ENCODE peak calls at places on chromosomes 11 and 22, in ten cellular contexts. One of them, this sample, is unnamed.

GRCh38 chr22:20531404-20532181 is 24.2 kb downstream of the MED15 start:
- DNase-seq in stomach: peak
- DNase-seq in sigmoid colon: peak
- DNase-seq in body of pancreas: no peak
- DNase-seq in endothelial cell of umbilical vein: peak
- DNase-seq in transverse colon: peak
- DNase-seq in upper lobe of left lung: peak
- DNase-seq in A549: peak
- DNase-seq in suprapubic skin: no peak
- DNase-seq in testis: peak
- DNase-seq in this sample: peak

GRCh38 chr22:50199836-50200332 is 927 bp upstream of the SELENOO start:
- DNase-seq in transverse colon: no peak
- DNase-seq in sigmoid colon: no peak
- DNase-seq in A549: no peak
- DNase-seq in body of pancreas: no peak
- DNase-seq in stomach: peak
- DNase-seq in suprapubic skin: no peak
- DNase-seq in testis: no peak
- DNase-seq in upper lobe of left lung: peak
- DNase-seq in endothelial cell of umbilical vein: no peak
- DNase-seq in this sample: no peak

GRCh38 chr22:41308054-41308453 is 6.7 kb downstream of the ZC3H7B start:
- DNase-seq in endothelial cell of umbilical vein: no peak
- DNase-seq in testis: no peak
- DNase-seq in suprapubic skin: no peak
- DNase-seq in body of pancreas: no peak
- DNase-seq in upper lobe of left lung: no peak
- DNase-seq in transverse colon: no peak
- DNase-seq in stomach: no peak
- DNase-seq in sigmoid colon: peak
- DNase-seq in A549: no peak
- DNase-seq in this sample: no peak

GRCh38 chr22:23289130-23289503 is 108.8 kb downstream of the BCR start:
- DNase-seq in sigmoid colon: no peak
- DNase-seq in transverse colon: no peak
- DNase-seq in upper lobe of left lung: no peak
- DNase-seq in body of pancreas: no peak
- DNase-seq in endothelial cell of umbilical vein: no peak
- DNase-seq in suprapubic skin: no peak
- DNase-seq in stomach: no peak
- DNase-seq in testis: no peak
- DNase-seq in A549: no peak
- DNase-seq in this sample: no peak

GRCh38 chr22:36470162-36470993 is 11.1 kb downstream of the TXN2 start:
- DNase-seq in stomach: peak
- DNase-seq in endothelial cell of umbilical vein: peak
- DNase-seq in upper lobe of left lung: no peak
- DNase-seq in sigmoid colon: peak
- DNase-seq in A549: peak
- DNase-seq in suprapubic skin: peak
- DNase-seq in transverse colon: peak
- DNase-seq in testis: peak
- DNase-seq in body of pancreas: peak
- DNase-seq in this sample: peak

GRCh38 chr11:108115495-108116140 is 5.7 kb upstream of the ACAT1 start:
- DNase-seq in suprapubic skin: peak
- DNase-seq in stomach: peak
- DNase-seq in A549: peak
- DNase-seq in body of pancreas: peak
- DNase-seq in testis: peak
- DNase-seq in endothelial cell of umbilical vein: peak
- DNase-seq in transverse colon: peak
- DNase-seq in sigmoid colon: peak
- DNase-seq in upper lobe of left lung: no peak
- DNase-seq in this sample: peak

GRCh38 chr11:75355051-75355450 is 3.6 kb upstream of the ARRB1 start:
- DNase-seq in stomach: no peak
- DNase-seq in transverse colon: no peak
- DNase-seq in suprapubic skin: no peak
- DNase-seq in body of pancreas: no peak
- DNase-seq in upper lobe of left lung: no peak
- DNase-seq in testis: no peak
- DNase-seq in A549: no peak
- DNase-seq in endothelial cell of umbilical vein: no peak
- DNase-seq in sigmoid colon: no peak
- DNase-seq in this sample: no peak

GRCh38 chr11:129767827-129768226 is 47.8 kb upstream of the TMEM45B start:
- DNase-seq in sigmoid colon: no peak
- DNase-seq in body of pancreas: no peak
- DNase-seq in upper lobe of left lung: no peak
- DNase-seq in A549: no peak
- DNase-seq in endothelial cell of umbilical vein: no peak
- DNase-seq in stomach: no peak
- DNase-seq in transverse colon: no peak
- DNase-seq in testis: no peak
- DNase-seq in suprapubic skin: no peak
- DNase-seq in this sample: no peak

GRCh38 chr11:67314218-67314617 is 10.9 kb downstream of the SSH3 start:
- DNase-seq in transverse colon: no peak
- DNase-seq in endothelial cell of umbilical vein: no peak
- DNase-seq in A549: no peak
- DNase-seq in suprapubic skin: no peak
- DNase-seq in testis: peak
- DNase-seq in sigmoid colon: no peak
- DNase-seq in body of pancreas: no peak
- DNase-seq in upper lobe of left lung: no peak
- DNase-seq in stomach: peak
- DNase-seq in this sample: no peak

GRCh38 chr22:41943661-41944209 is 3.2 kb downstream of the CENPM start:
- DNase-seq in sigmoid colon: no peak
- DNase-seq in body of pancreas: no peak
- DNase-seq in stomach: peak
- DNase-seq in testis: no peak
- DNase-seq in upper lobe of left lung: no peak
- DNase-seq in endothelial cell of umbilical vein: peak
- DNase-seq in transverse colon: peak
- DNase-seq in A549: no peak
- DNase-seq in suprapubic skin: no peak
- DNase-seq in this sample: no peak

GRCh38 chr11:64647019-64647805 is 56.2 kb downstream of the SLC22A12 start:
- DNase-seq in testis: no peak
- DNase-seq in transverse colon: no peak
- DNase-seq in upper lobe of left lung: no peak
- DNase-seq in stomach: no peak
- DNase-seq in sigmoid colon: no peak
- DNase-seq in endothelial cell of umbilical vein: no peak
- DNase-seq in body of pancreas: no peak
- DNase-seq in A549: no peak
- DNase-seq in suprapubic skin: no peak
- DNase-seq in this sample: no peak

GRCh38 chr11:45872513-45873356 is 12.7 kb upstream of the MAPK8IP1 start:
- DNase-seq in A549: peak
- DNase-seq in upper lobe of left lung: no peak
- DNase-seq in stomach: peak
- DNase-seq in testis: peak
- DNase-seq in endothelial cell of umbilical vein: peak
- DNase-seq in suprapubic skin: no peak
- DNase-seq in transverse colon: no peak
- DNase-seq in body of pancreas: peak
- DNase-seq in sigmoid colon: no peak
- DNase-seq in this sample: peak

GRCh38 chr11:45869551-45869950 is 15.9 kb upstream of the MAPK8IP1 start:
- DNase-seq in endothelial cell of umbilical vein: no peak
- DNase-seq in A549: no peak
- DNase-seq in sigmoid colon: no peak
- DNase-seq in suprapubic skin: no peak
- DNase-seq in body of pancreas: no peak
- DNase-seq in transverse colon: no peak
- DNase-seq in upper lobe of left lung: peak
- DNase-seq in stomach: no peak
- DNase-seq in testis: no peak
- DNase-seq in this sample: no peak

GRCh38 chr11:45871638-45872037 is 13.8 kb upstream of the MAPK8IP1 start:
- DNase-seq in stomach: no peak
- DNase-seq in transverse colon: no peak
- DNase-seq in sigmoid colon: no peak
- DNase-seq in suprapubic skin: no peak
- DNase-seq in upper lobe of left lung: no peak
- DNase-seq in A549: no peak
- DNase-seq in body of pancreas: no peak
- DNase-seq in endothelial cell of umbilical vein: no peak
- DNase-seq in testis: no peak
- DNase-seq in this sample: no peak

GRCh38 chr11:45876401-45876800 is 9.1 kb upstream of the MAPK8IP1 start:
- DNase-seq in body of pancreas: no peak
- DNase-seq in transverse colon: no peak
- DNase-seq in A549: no peak
- DNase-seq in suprapubic skin: no peak
- DNase-seq in endothelial cell of umbilical vein: no peak
- DNase-seq in sigmoid colon: no peak
- DNase-seq in testis: no peak
- DNase-seq in upper lobe of left lung: no peak
- DNase-seq in stomach: no peak
- DNase-seq in this sample: no peak

DNA sequence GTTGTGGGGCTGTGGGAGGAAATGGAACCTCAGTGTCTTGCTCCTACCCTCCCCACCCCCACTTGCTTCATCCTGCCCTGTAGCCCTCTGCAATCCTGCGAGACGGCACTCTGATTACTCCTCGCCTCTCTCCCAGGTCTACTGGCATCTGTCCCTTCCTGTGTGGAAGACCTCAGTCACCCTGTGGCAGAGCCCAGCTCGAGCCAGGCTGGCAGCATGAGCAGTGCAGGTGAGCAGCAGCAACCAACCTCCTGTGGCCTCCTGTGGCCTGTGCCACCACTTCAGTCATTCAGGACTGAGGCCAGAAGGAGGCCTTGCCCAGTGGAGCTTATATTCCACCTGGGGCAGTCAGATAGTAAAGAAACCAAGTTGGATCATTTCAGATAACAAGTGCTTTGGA is 14.7 kb upstream of the MAPK8IP1 start:
- DNase-seq in transverse colon: no peak
- DNase-seq in testis: no peak
- DNase-seq in body of pancreas: no peak
- DNase-seq in endothelial cell of umbilical vein: no peak
- DNase-seq in A549: no peak
- DNase-seq in stomach: no peak
- DNase-seq in sigmoid colon: no peak
- DNase-seq in upper lobe of left lung: no peak
- DNase-seq in suprapubic skin: no peak
- DNase-seq in this sample: no peak
- TF ChIP-seq POLR2A in transverse colon: no peak
- TF ChIP-seq POLR2A in testis: no peak
- TF ChIP-seq POLR2A in body of pancreas: no peak
- TF ChIP-seq POLR2A in endothelial cell of umbilical vein: no peak
- TF ChIP-seq POLR2A in A549: no peak
- TF ChIP-seq POLR2A in stomach: no peak
- TF ChIP-seq POLR2A in sigmoid colon: no peak
- TF ChIP-seq POLR2A in upper lobe of left lung: no peak
- TF ChIP-seq POLR2A in suprapubic skin: no peak
- TF ChIP-seq POLR2A in this sample: no peak

DNA sequence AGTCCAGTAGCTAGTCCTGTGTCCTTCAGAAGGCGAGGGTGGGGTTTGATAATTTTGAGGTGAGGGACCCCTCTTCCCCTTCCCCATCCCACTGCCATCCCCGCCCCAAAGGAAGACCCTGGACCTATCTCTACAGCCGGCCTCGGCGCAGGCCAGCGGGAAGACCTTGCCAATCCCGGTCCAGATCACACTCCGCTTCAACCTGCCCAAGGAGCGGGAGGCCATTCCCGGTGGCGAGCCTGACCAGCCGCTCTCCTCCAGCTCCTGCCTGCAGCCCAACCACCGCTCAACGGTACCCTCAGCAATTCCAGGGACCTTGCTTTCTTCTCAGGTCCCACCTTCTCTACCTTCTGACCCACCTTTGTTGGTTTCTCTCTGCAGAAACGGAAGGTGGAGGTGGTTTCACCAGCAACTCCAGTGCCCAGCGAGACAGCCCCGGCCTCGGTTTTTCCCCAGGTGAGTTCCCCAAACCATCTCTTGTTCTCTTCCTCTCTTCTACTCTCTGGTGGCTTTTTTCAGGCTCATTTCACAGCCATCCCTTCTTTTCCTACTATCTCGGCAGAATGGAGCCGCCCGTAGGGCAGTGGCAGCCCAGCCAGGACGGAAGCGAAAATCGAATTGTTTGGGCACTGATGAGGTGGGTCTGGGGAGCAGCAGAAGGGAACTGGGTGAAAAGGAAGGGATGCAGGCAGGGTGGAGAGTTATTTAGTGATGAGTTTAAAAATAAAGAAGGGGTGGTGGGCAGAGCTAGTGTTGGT is 1.3 kb downstream of the KAT5 start:
- DNase-seq in A549: no peak
- DNase-seq in sigmoid colon: no peak
- DNase-seq in body of pancreas: no peak
- DNase-seq in upper lobe of left lung: peak
- DNase-seq in suprapubic skin: no peak
- DNase-seq in transverse colon: no peak
- DNase-seq in testis: no peak
- DNase-seq in endothelial cell of umbilical vein: no peak
- DNase-seq in stomach: no peak
- DNase-seq in this sample: no peak
- H3K4me3 ChIP-seq in A549: peak
- H3K4me3 ChIP-seq in sigmoid colon: peak
- H3K4me3 ChIP-seq in body of pancreas: no peak
- H3K4me3 ChIP-seq in upper lobe of left lung: peak
- H3K4me3 ChIP-seq in suprapubic skin: no peak
- H3K4me3 ChIP-seq in transverse colon: no peak
- H3K4me3 ChIP-seq in testis: no peak
- H3K4me3 ChIP-seq in endothelial cell of umbilical vein: no peak
- H3K4me3 ChIP-seq in stomach: peak
- H3K4me3 ChIP-seq in this sample: no peak

DNA sequence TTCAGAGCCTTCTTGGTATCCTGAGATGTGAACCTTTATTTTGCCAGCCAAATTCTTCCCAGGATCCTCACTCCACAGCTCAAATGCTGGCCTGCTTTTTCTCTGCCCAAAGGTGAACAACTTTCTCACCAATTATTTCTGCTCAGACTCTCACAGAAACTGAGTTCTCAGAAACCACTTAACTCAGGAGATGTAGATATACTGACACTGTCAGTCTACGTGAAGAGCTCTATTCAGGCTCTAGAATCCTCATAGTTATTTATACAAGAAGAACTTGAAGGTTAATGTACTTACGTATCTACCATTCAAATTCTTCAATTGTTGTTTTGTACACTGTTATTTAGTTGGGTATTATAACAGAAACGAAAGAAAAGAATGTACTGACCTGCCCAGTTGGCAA is 666.1 kb downstream of the CNTN5 start:
- DNase-seq in body of pancreas: no peak
- DNase-seq in upper lobe of left lung: no peak
- DNase-seq in A549: no peak
- DNase-seq in transverse colon: no peak
- DNase-seq in suprapubic skin: no peak
- DNase-seq in testis: no peak
- DNase-seq in endothelial cell of umbilical vein: no peak
- DNase-seq in sigmoid colon: no peak
- DNase-seq in stomach: no peak
- DNase-seq in this sample: no peak
- TF ChIP-seq CTCF in body of pancreas: no peak
- TF ChIP-seq CTCF in upper lobe of left lung: no peak
- TF ChIP-seq CTCF in A549: no peak
- TF ChIP-seq CTCF in transverse colon: no peak
- TF ChIP-seq CTCF in suprapubic skin: no peak
- TF ChIP-seq CTCF in testis: no peak
- TF ChIP-seq CTCF in endothelial cell of umbilical vein: no peak
- TF ChIP-seq CTCF in sigmoid colon: no peak
- TF ChIP-seq CTCF in stomach: no peak
- TF ChIP-seq CTCF in this sample: no peak

GRCh38 chr11:128290106-128290840 is 297.1 kb downstream of the ETS1 start:
- DNase-seq in suprapubic skin: no peak
- DNase-seq in endothelial cell of umbilical vein: peak
- DNase-seq in A549: peak
- DNase-seq in body of pancreas: peak
- DNase-seq in sigmoid colon: peak
- DNase-seq in transverse colon: peak
- DNase-seq in upper lobe of left lung: peak
- DNase-seq in stomach: peak
- DNase-seq in testis: peak
- DNase-seq in this sample: peak
- TF ChIP-seq POLR2A in suprapubic skin: no peak
- TF ChIP-seq POLR2A in endothelial cell of umbilical vein: no peak
- TF ChIP-seq POLR2A in A549: no peak
- TF ChIP-seq POLR2A in body of pancreas: no peak
- TF ChIP-seq POLR2A in sigmoid colon: no peak
- TF ChIP-seq POLR2A in transverse colon: peak
- TF ChIP-seq POLR2A in upper lobe of left lung: no peak
- TF ChIP-seq POLR2A in stomach: no peak
- TF ChIP-seq POLR2A in testis: no peak
- TF ChIP-seq POLR2A in this sample: peak